ENCODE peak calls at places on chromosomes 2 and 18, in four cellular contexts. A is sigmoid colon, V is osteoblast, C is neural progenitor cell. I is an unnamed sample.
A peak's percentile ranks its signal among the peaks of the same experiment; 100 is the strongest.

GRCh38 chr2:196259507-196260481 is 88.4 kb upstream of the STK17B start:
- DNase-seq in A (no peak), V (peak; percentile 72), C (no peak), I (peak; percentile 97)

GRCh38 chr2:110755494-110756078 is 23.2 kb downstream of the ACOXL start:
- DNase-seq in A (no peak), V (peak; percentile 68), C (no peak), I (peak; percentile 22)

GRCh38 chr2:15686643-15687042 is 95.0 kb downstream of the DDX1 start:
- DNase-seq in A (no peak), V (no peak), C (no peak), I (no peak)

GRCh38 chr18:45050712-45051639 is 370.3 kb downstream of the SETBP1 start:
- DNase-seq in A (no peak), V (peak; percentile 81), C (no peak), I (peak; percentile 88)

GRCh38 chr2:99619211-99619610 is 129.4 kb upstream of the REV1 start:
- DNase-seq in A (no peak), V (no peak), C (no peak), I (no peak)

GRCh38 chr2:128682266-128682665 is 363.6 kb upstream of the HS6ST1 start:
- DNase-seq in A (no peak), V (no peak), C (no peak), I (no peak)

GRCh38 chr2:241443486-241444223 is 64.7 kb downstream of the STK25 start:
- DNase-seq in A (no peak), V (no peak), C (no peak), I (peak; percentile 62)

GRCh38 chr2:183244300-183244849 is 120.1 kb downstream of the NUP35 start:
- DNase-seq in A (no peak), V (no peak), C (peak; percentile 33), I (no peak)

GRCh38 chr18:199214-199613 is 40.9 kb downstream of the USP14 start:
- DNase-seq in A (no peak), V (no peak), C (no peak), I (no peak)

GRCh38 chr2:98912221-98912851 is 23.7 kb downstream of the CRACDL start:
- DNase-seq in A (peak; percentile 65), V (peak; percentile 96), C (no peak), I (peak; percentile 91)

GRCh38 chr2:39913648-39914456 is 134.8 kb upstream of the THUMPD2 start:
- DNase-seq in A (no peak), V (peak; percentile 38), C (peak; percentile 62), I (peak; percentile 73)

GRCh38 chr2:101188683-101189405 is 37.7 kb upstream of the TBC1D8 start:
- DNase-seq in A (no peak), V (peak; percentile 83), C (peak; percentile 67), I (no peak)

GRCh38 chr2:109410021-109410815 is 203.5 kb downstream of the SEPTIN10 start:
- DNase-seq in A (no peak), V (peak; percentile 89), C (peak; percentile 85), I (no peak)

GRCh38 chr2:152468832-152469692 is 134.1 kb downstream of the FMNL2 start:
- DNase-seq in A (no peak), V (no peak), C (no peak), I (peak; percentile 78)

GRCh38 chr2:105760639-105761337 is 16.1 kb downstream of the NCK2 start:
- DNase-seq in A (no peak), V (no peak), C (no peak), I (no peak)

GRCh38 chr2:6968319-6969100 is 51.3 kb downstream of the RNF144A start:
- DNase-seq in A (no peak), V (no peak), C (peak; percentile 38), I (no peak)

GRCh38 chr18:73355076-73355475 is 487.3 kb upstream of the NETO1 start:
- DNase-seq in A (no peak), V (no peak), C (no peak), I (no peak)

GRCh38 chr2:17962874-17963273 is 84.4 kb downstream of the KCNS3 start:
- DNase-seq in A (no peak), V (peak; percentile 66), C (peak; percentile 35), I (peak; percentile 21)

GRCh38 chr18:12998332-12999060 is 7.3 kb downstream of the CEP192 start:
- DNase-seq in A (no peak), V (no peak), C (no peak), I (no peak)

GRCh38 chr2:83006991-83007390 is 1452.1 kb downstream of the SUCLG1 start:
- DNase-seq in A (no peak), V (no peak), C (no peak), I (no peak)

GRCh38 chr2:168434164-168434563 is 21.9 kb upstream of the CERS6 start:
- DNase-seq in A (no peak), V (no peak), C (no peak), I (no peak)

GRCh38 chr2:81714817-81715216 is 1410.3 kb upstream of the LRRTM1 start:
- DNase-seq in A (no peak), V (no peak), C (no peak), I (no peak)

GRCh38 chr2:241803387-241804325 is 5.3 kb upstream of the NEU4 start:
- DNase-seq in A (peak; percentile 82), V (peak; percentile 92), C (no peak), I (peak; percentile 5)

GRCh38 chr2:106944220-106944619 is 58.3 kb upstream of the ST6GAL2 start:
- DNase-seq in A (no peak), V (peak; percentile 44), C (no peak), I (no peak)

GRCh38 chr2:128172191-128172590 is 81.2 kb downstream of the UGGT1 start:
- DNase-seq in A (no peak), V (no peak), C (peak; percentile 16), I (no peak)

GRCh38 chr2:109069430-109070194 is 59.4 kb upstream of the SH3RF3 start:
- DNase-seq in A (no peak), V (peak; percentile 85), C (peak; percentile 45), I (peak; percentile 78)

GRCh38 chr18:59871711-59872362 is 28.0 kb upstream of the PMAIP1 start:
- DNase-seq in A (no peak), V (no peak), C (no peak), I (no peak)
- TF ChIP-seq CTCF in A (no peak), V (no peak), C (no peak), I (no peak)

GRCh38 chr18:5962362-5962761 is 67.0 kb upstream of the TMEM200C start:
- DNase-seq in A (no peak), V (no peak), C (no peak), I (no peak)
- H3K27me3 ChIP-seq in A (no peaks in the 10 kb centered on the region), V (no peaks in the 10 kb centered on the region), C (no peaks in the 10 kb centered on the region), I (no peaks in the 10 kb centered on the region)

GRCh38 chr2:234977228-234977679 is 25.4 kb downstream of the SH3BP4 start:
- DNase-seq in A (no peak), V (no peak), C (no peak), I (no peak)

GRCh38 chr2:234973008-234973407 is 21.2 kb downstream of the SH3BP4 start:
- DNase-seq in A (no peak), V (peak; percentile 74), C (no peak), I (peak; percentile 50)

GRCh38 chr2:234974501-234975385 is 22.9 kb downstream of the SH3BP4 start:
- DNase-seq in A (no peak), V (peak; percentile 87), C (peak; percentile 39), I (no peak)

GRCh38 chr2:234976479-234977227 is 24.8 kb downstream of the SH3BP4 start:
- DNase-seq in A (no peak), V (no peak), C (no peak), I (no peak)

GRCh38 chr2:234975611-234976010 is 23.8 kb downstream of the SH3BP4 start:
- DNase-seq in A (no peak), V (no peak), C (no peak), I (no peak)
- H3K36me3 ChIP-seq in A (no peaks in the 10 kb centered on the region), V (peaks cover 56% of the 10 kb centered on the region), C (no peaks in the 10 kb centered on the region), I (peaks cover 8% of the 10 kb centered on the region)

GRCh38 chr2:190088917-190089316 is 26.4 kb upstream of the MSTN start:
- DNase-seq in A (no peak), V (no peak), C (peak; percentile 82), I (peak; percentile 61)
- TF ChIP-seq CTCF in A (peak; percentile 63), V (peak; percentile 73), C (peak; percentile 85), I (peak; percentile 74)

DNA sequence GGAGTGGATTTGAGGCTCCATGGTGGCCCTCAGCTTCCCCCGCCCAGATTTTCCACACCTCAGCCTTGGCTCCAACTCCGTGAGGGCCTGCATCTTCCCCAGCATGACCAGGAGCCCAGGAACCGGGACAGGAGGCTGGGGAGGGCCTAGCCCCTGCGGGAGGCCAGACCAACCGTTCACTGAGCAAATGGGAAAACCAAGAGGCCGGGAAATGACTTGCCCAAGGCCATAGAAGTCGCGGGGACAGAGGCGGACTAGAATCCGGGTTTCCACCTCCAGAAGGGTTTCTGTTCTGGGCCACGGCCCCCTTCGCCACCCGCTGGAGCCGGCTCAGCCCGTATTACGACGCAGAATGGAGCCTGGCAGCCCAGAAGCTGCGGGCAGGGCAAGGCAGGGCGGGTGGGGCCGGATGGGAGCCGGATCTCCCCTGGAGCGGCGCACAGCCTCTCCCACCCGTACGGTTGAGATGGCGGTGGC is 7.9 kb upstream of the CRYBA2 start:
- DNase-seq in A (no peak), V (peak; percentile 85), C (no peak), I (no peak)
- H3K27me3 ChIP-seq in A (peaks cover 75% of the 10 kb centered on the region), V (peaks cover 65% of the 10 kb centered on the region), C (peaks cover 100% of the 10 kb centered on the region), I (peaks cover 11% of the 10 kb centered on the region)

GRCh38 chr18:21634588-21635199 is 22.6 kb downstream of the SNRPD1 start:
- DNase-seq in A (no peak), V (no peak), C (no peak), I (no peak)

GRCh38 chr18:21629089-21629832 is 17.1 kb downstream of the SNRPD1 start:
- DNase-seq in A (no peak), V (no peak), C (no peak), I (no peak)

GRCh38 chr18:21636769-21637168 is 24.7 kb downstream of the SNRPD1 start:
- DNase-seq in A (no peak), V (peak; percentile 29), C (no peak), I (no peak)

DNA sequence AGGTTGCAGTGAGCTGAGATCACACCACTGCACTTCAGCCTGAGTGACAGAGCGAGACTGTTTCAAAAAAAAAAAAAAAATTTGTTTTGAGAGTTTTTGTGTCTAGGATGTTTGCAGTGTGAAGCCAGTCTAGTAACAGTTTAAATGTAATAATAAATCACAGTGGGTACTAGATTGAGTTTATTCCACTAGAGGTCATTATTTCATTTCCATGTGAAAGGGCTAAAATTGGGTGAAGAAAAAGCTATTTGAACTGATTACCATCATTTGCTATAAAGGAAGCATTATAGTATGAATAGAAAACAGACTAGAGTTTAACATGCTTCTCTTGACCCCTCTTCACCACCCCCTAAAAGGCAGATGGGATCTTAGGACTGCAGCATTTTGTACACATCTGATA is 20.3 kb downstream of the SNRPD1 start:
- DNase-seq in A (no peak), V (peak; percentile 35), C (no peak), I (no peak)
- H3K36me3 ChIP-seq in A (peaks cover 45% of the 10 kb centered on the region), V (peaks cover 31% of the 10 kb centered on the region), C (peaks cover 29% of the 10 kb centered on the region), I (peaks cover 5% of the 10 kb centered on the region)

GRCh38 chr2:85799215-85799956 is 45.6 kb downstream of the ATOH8 start:
- DNase-seq in A (peak; percentile 61), V (no peak), C (no peak), I (peak; percentile 75)
- TF ChIP-seq CTCF in A (no peak), V (no peak), C (no peak), I (no peak)

GRCh38 chr2:1806254-1806653 is 61.9 kb upstream of the PXDN start:
- DNase-seq in A (peak; percentile 46), V (no peak), C (no peak), I (no peak)
- H3K27me3 ChIP-seq in A (no peaks in the 10 kb centered on the region), V (peaks cover 12% of the 10 kb centered on the region), C (no peaks in the 10 kb centered on the region), I (no peaks in the 10 kb centered on the region)

GRCh38 chr2:69102234-69102633 is 89.3 kb downstream of the ANTXR1 start:
- DNase-seq in A (no peak), V (no peak), C (peak; percentile 48), I (no peak)
- H3K36me3 ChIP-seq in A (peaks cover 28% of the 10 kb centered on the region), V (peaks cover 53% of the 10 kb centered on the region), C (no peaks in the 10 kb centered on the region), I (no peaks in the 10 kb centered on the region)